ENCODE peak calls at places on chromosomes 2 and 18, in five cellular contexts. U is HCT116, S is neural progenitor cell, H is endothelial cell of umbilical vein, B is K562. E is an unnamed sample. For H4K20me1, the result is how much of the 10 kb centered on the place peaks cover.

GRCh38 chr2:191204443-191204842 is 40.8 kb upstream of the MYO1B start:
- DNase-seq in U (no peak), S (no peak), H (no peak), B (no peak), E (no peak)

GRCh38 chr2:191690327-191690726 is 12.4 kb downstream of the NABP1 start:
- DNase-seq in U (no peak), S (no peak), H (no peak), B (no peak), E (peak)

GRCh38 chr2:168945508-168945907 is 44.4 kb downstream of the G6PC2 start:
- DNase-seq in U (no peak), S (no peak), H (no peak), B (no peak), E (no peak)

GRCh38 chr2:123696799-123697410 is 328.2 kb upstream of the CNTNAP5 start:
- DNase-seq in U (no peak), S (no peak), H (no peak), B (no peak), E (no peak)

GRCh38 chr2:38465789-38466127 is 88.7 kb upstream of the ATL2 start:
- DNase-seq in U (peak), S (peak), H (peak), B (peak), E (peak)

GRCh38 chr2:36477744-36478143 is 120.2 kb downstream of the FEZ2 start:
- DNase-seq in U (no peak), S (no peak), H (peak), B (no peak), E (no peak)

GRCh38 chr2:12493031-12493513 is 223.7 kb upstream of the TRIB2 start:
- DNase-seq in U (no peak), S (no peak), H (peak), B (peak), E (peak)

GRCh38 chr2:64063924-64064331 is 44.7 kb upstream of the VPS54 start:
- DNase-seq in U (no peak), S (no peak), H (peak), B (no peak), E (no peak)

GRCh38 chr2:33291278-33292013 is 185.0 kb upstream of the RASGRP3 start:
- DNase-seq in U (no peak), S (no peak), H (peak), B (no peak), E (peak)

GRCh38 chr2:148201075-148202004 is 180.4 kb downstream of the MBD5 start:
- DNase-seq in U (peak), S (peak), H (peak), B (peak), E (peak)

GRCh38 chr18:48831113-48831759 is 119.5 kb downstream of the SMAD7 start:
- DNase-seq in U (no peak), S (no peak), H (no peak), B (no peak), E (no peak)

GRCh38 chr18:73750052-73750451 is 397.6 kb downstream of the FBXO15 start:
- DNase-seq in U (no peak), S (no peak), H (no peak), B (no peak), E (no peak)

GRCh38 chr18:9055185-9055584 is 47.3 kb upstream of the NDUFV2 start:
- DNase-seq in U (peak), S (no peak), H (peak), B (no peak), E (peak)

GRCh38 chr2:25001329-25001637 is 29.5 kb upstream of the DNAJC27 start:
- DNase-seq in U (no peak), S (no peak), H (no peak), B (no peak), E (no peak)

GRCh38 chr2:167294031-167294774 is 405.9 kb downstream of the XIRP2 start:
- DNase-seq in U (no peak), S (peak), H (peak), B (no peak), E (no peak)

GRCh38 chr18:62522178-62522509 is 681 bp upstream of the ZCCHC2 start:
- DNase-seq in U (no peak), S (no peak), H (no peak), B (no peak), E (peak)

GRCh38 chr2:160561551-160562280 is 68.1 kb upstream of the RBMS1 start:
- DNase-seq in U (no peak), S (no peak), H (no peak), B (no peak), E (peak)

GRCh38 chr2:236665572-236666118 is 96.0 kb downstream of the ACKR3 start:
- DNase-seq in U (no peak), S (no peak), H (no peak), B (no peak), E (no peak)

GRCh38 chr2:161250864-161251436 is 57.3 kb upstream of the PSMD14 start:
- DNase-seq in U (peak), S (peak), H (peak), B (peak), E (peak)

GRCh38 chr2:137383391-137383790 is 580.9 kb upstream of the HNMT start:
- DNase-seq in U (no peak), S (peak), H (no peak), B (no peak), E (no peak)

GRCh38 chr18:79587298-79588125 is 92.1 kb upstream of the CTDP1 start:
- DNase-seq in U (no peak), S (no peak), H (no peak), B (no peak), E (no peak)

GRCh38 chr2:11248-11941 is 34.9 kb downstream of the FAM110C start:
- DNase-seq in U (peak), S (peak), H (peak), B (peak), E (peak)

GRCh38 chr18:47286776-47287410 is 35.4 kb upstream of the SKOR2 start:
- DNase-seq in U (no peak), S (no peak), H (no peak), B (no peak), E (no peak)

GRCh38 chr18:46250084-46250811 is 146.1 kb downstream of the HAUS1 start:
- DNase-seq in U (peak), S (no peak), H (peak), B (no peak), E (peak)

GRCh38 chr18:8611916-8612576 is 2.8 kb downstream of the RAB12 start:
- DNase-seq in U (no peak), S (no peak), H (no peak), B (no peak), E (peak)

GRCh38 chr18:75223687-75224347 is 13.2 kb downstream of the TSHZ1 start:
- DNase-seq in U (no peak), S (no peak), H (no peak), B (no peak), E (no peak)

GRCh38 chr2:96122391-96122790 is 6.0 kb upstream of the ADRA2B start:
- DNase-seq in U (no peak), S (no peak), H (no peak), B (no peak), E (no peak)
- H3K9ac ChIP-seq in U (no peak), S (no peak), H (no peak), B (no peak), E (no peak)

GRCh38 chr2:57893347-57893746 is 153.3 kb upstream of the VRK2 start:
- DNase-seq in U (no peak), S (no peak), H (no peak), B (no peak), E (no peak)

GRCh38 chr2:57890993-57891688 is 155.5 kb upstream of the VRK2 start:
- DNase-seq in U (no peak), S (no peak), H (no peak), B (no peak), E (no peak)

GRCh38 chr2:57894353-57894752 is 152.3 kb upstream of the VRK2 start:
- DNase-seq in U (no peak), S (no peak), H (no peak), B (no peak), E (no peak)

GRCh38 chr2:57893800-57894199 is 152.8 kb upstream of the VRK2 start:
- DNase-seq in U (no peak), S (no peak), H (no peak), B (no peak), E (no peak)

DNA sequence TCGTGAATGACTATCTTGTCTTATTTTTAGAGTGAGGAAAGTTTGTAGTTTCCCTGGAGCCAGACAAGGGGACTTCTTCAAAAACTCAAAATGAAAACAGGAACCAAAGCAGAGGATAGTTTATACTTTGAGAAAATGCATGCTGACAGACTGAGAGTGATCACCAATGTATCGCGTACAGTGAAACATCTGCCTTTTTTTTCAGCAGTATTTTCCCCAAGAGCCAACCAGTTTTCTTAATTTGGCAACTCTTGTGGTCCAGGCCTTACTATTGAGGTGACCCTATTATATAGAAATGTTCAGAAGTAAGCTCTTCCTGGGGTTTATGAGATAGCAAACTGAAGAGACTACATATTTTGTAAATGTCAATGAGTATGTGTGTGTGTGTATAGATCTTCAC is 153.7 kb upstream of the VRK2 start:
- DNase-seq in U (no peak), S (no peak), H (no peak), B (no peak), E (no peak)
- TF ChIP-seq CTCF in U (no peak), S (no peak), H (no peak), B (no peak), E (no peak)

GRCh38 chr2:111120253-111121027 is at the start of gene BCL2L11:
- DNase-seq in U (peak), S (peak), H (peak), B (peak), E (peak)
- H4K20me1 ChIP-seq in U (under half), S (under half), H (under half), B (under half), E (under half)

DNA sequence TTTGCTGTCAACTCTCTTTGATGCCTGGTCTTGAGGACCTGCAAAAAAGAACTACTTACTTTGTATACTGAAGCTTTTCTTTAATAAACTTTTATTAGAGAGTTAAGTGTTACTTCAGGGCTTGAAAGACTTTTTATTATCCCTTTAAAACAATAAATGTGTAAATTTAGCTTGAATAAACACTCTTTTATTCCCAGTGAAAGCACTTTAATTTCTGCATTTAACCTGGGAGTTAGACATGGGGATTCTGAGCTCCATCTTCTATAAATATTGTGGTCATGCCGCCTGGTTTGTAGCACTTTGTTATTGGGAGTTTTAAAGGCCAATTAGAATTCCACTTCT is 17.8 kb upstream of the E2F6 start:
- DNase-seq in U (no peak), S (no peak), H (no peak), B (no peak), E (no peak)
- H3K9ac ChIP-seq in U (peak), S (no peak), H (no peak), B (no peak), E (no peak)

GRCh38 chr18:3625717-3626091 is 175.7 kb downstream of the TGIF1 start:
- DNase-seq in U (no peak), S (no peak), H (peak), B (no peak), E (peak)

GRCh38 chr18:3626927-3627240 is 176.9 kb downstream of the TGIF1 start:
- DNase-seq in U (no peak), S (no peak), H (no peak), B (no peak), E (peak)

GRCh38 chr18:3624546-3624817 is 174.5 kb downstream of the TGIF1 start:
- DNase-seq in U (no peak), S (no peak), H (no peak), B (no peak), E (no peak)

GRCh38 chr18:3624818-3625716 is 175.1 kb downstream of the TGIF1 start:
- DNase-seq in U (peak), S (no peak), H (peak), B (peak), E (peak)

DNA sequence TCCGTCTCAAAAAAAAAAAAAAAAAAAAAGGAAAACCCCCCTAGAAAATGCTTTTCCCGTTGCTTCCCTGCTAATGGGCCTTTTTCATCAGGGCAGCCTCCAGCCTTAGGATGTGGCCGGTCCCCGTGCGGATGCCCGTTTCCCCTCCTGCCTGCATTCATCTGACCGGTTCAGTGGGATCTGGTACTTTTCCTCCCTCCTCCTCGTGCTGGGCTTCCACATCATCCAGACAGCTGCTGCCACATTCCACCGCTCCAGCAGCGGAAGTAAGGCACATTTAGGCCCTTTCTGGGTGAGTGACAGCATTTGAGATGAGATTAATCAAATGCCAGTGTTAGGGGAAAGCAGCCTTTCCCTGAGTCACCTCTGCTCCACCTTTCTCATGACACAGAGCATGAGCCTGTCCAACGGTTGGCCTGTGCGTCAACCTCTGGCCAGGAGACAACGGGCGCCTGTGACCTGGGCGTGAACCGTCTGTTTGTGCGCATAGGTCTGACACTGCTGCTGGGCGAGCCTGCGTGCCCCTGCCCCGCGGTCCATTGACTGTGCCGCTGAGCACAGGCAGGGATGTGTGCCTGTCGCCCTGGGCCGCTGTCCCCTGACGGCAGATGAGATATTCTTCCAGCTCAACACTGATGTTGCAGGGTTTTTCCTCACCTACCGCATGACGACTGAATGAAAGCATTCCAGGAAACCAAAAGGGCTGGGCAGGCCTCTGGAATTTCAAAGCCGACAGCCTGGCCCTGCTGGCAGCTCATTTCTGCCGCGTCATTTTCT is 174.0 kb downstream of the TGIF1 start:
- DNase-seq in U (peak), S (peak), H (peak), B (peak), E (peak)
- TF ChIP-seq CTCF in U (no peak), S (no peak), H (no peak), B (no peak), E (no peak)

GRCh38 chr2:42053482-42053790 is 5.6 kb downstream of the PKDCC start:
- DNase-seq in U (no peak), S (no peak), H (no peak), B (no peak), E (no peak)
- H4K20me1 ChIP-seq in U (under half), S (half or more), H (under half), B (under half), E (under half)

DNA sequence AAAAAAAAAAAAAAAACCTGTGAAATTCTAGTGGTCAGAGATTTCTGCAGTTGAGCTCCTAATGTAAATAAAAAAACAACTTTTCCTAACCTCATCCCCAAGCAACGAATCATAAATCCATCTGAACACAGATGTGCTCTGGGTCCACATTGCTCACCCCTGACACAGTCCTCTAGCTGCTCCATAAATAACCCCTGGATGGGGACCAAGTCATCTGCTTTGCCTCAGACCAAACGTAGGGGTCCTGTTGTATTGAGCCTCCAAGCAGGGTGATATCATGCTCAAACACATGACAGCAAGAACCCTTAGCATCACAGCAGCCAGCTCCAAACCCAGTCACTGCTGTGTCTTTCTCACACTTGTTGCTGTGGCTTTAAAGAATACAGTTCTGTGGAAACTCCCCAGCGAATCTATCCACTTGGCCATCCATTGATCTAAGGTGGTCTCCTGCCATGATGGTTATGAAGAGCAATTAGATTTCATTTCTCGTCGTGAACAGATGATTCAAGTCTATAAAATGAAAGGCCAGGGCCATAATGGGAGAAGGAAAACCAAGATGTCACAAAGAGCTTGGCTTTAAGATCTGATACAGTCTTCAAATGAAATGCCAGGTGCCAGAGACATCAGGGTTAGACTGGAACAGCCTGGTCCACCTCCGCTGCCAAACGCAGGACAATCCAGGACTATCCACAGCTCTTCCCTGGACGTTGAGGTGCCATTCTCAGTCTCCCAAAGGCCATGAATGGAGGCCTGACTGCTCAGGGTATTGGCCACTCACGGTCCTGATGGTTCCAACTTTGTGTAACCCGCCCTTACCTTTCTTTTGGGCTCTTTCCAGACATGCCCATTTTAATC is 39.0 kb downstream of the TBC1D8 start:
- DNase-seq in U (no peak), S (no peak), H (no peak), B (no peak), E (peak)
- H3K9ac ChIP-seq in U (no peak), S (no peak), H (no peak), B (no peak), E (no peak)

E was measured in PC-3.